ENCODE peak calls at places on chromosomes 13 and 19, in six cellular contexts. One of them, this sample, is unnamed.

GRCh38 chr19:57055956-57056355 is 63.8 kb upstream of the USP29 start:
- DNase-seq in BE2C: no peak
- DNase-seq in pancreas: no peak
- DNase-seq in tibial artery: no peak
- DNase-seq in heart right ventricle: no peak
- DNase-seq in cardiac muscle cell: no peak
- DNase-seq in this sample: no peak

GRCh38 chr13:50684366-50684765 is 159.1 kb downstream of the DLEU7 start:
- DNase-seq in BE2C: no peak
- DNase-seq in cardiac muscle cell: no peak
- DNase-seq in pancreas: no peak
- DNase-seq in tibial artery: no peak
- DNase-seq in heart right ventricle: peak
- DNase-seq in this sample: no peak

GRCh38 chr19:41934849-41935374 is 6.7 kb upstream of the ERFL start:
- DNase-seq in cardiac muscle cell: peak
- DNase-seq in heart right ventricle: peak
- DNase-seq in BE2C: peak
- DNase-seq in pancreas: no peak
- DNase-seq in tibial artery: no peak
- DNase-seq in this sample: peak

GRCh38 chr13:90498096-90498495 is 849.4 kb upstream of the MIR17HG start:
- DNase-seq in tibial artery: no peak
- DNase-seq in pancreas: no peak
- DNase-seq in cardiac muscle cell: no peak
- DNase-seq in heart right ventricle: no peak
- DNase-seq in BE2C: no peak
- DNase-seq in this sample: no peak

GRCh38 chr13:91238036-91238435 is 109.5 kb upstream of the MIR17HG start:
- DNase-seq in BE2C: no peak
- DNase-seq in tibial artery: no peak
- DNase-seq in heart right ventricle: no peak
- DNase-seq in cardiac muscle cell: no peak
- DNase-seq in pancreas: no peak
- DNase-seq in this sample: no peak

GRCh38 chr19:18543814-18544475 is 572 bp upstream of the FKBP8 start:
- DNase-seq in tibial artery: no peak
- DNase-seq in heart right ventricle: peak
- DNase-seq in cardiac muscle cell: peak
- DNase-seq in pancreas: no peak
- DNase-seq in BE2C: peak
- DNase-seq in this sample: peak

GRCh38 chr13:46321494-46322225 is 65.4 kb downstream of the RUBCNL start:
- DNase-seq in heart right ventricle: peak
- DNase-seq in pancreas: no peak
- DNase-seq in cardiac muscle cell: peak
- DNase-seq in BE2C: peak
- DNase-seq in tibial artery: no peak
- DNase-seq in this sample: no peak

GRCh38 chr19:41537789-41538188 is 38.2 kb upstream of the CEACAM21 start:
- DNase-seq in cardiac muscle cell: no peak
- DNase-seq in pancreas: no peak
- DNase-seq in tibial artery: no peak
- DNase-seq in heart right ventricle: no peak
- DNase-seq in BE2C: no peak
- DNase-seq in this sample: no peak

GRCh38 chr19:7705387-7706187 is 3.7 kb upstream of the FCER2 start:
- DNase-seq in tibial artery: peak
- DNase-seq in BE2C: no peak
- DNase-seq in heart right ventricle: peak
- DNase-seq in cardiac muscle cell: no peak
- DNase-seq in pancreas: no peak
- DNase-seq in this sample: no peak

GRCh38 chr13:29507356-29507755 is 88.1 kb downstream of the SLC7A1 start:
- DNase-seq in BE2C: peak
- DNase-seq in pancreas: no peak
- DNase-seq in tibial artery: no peak
- DNase-seq in heart right ventricle: no peak
- DNase-seq in cardiac muscle cell: no peak
- DNase-seq in this sample: no peak

GRCh38 chr19:17829855-17830566 is 8.7 kb upstream of the INSL3 start:
- DNase-seq in cardiac muscle cell: peak
- DNase-seq in BE2C: peak
- DNase-seq in heart right ventricle: no peak
- DNase-seq in pancreas: no peak
- DNase-seq in tibial artery: no peak
- DNase-seq in this sample: peak

GRCh38 chr19:31627824-31628223 is 278.6 kb upstream of the TSHZ3 start:
- DNase-seq in heart right ventricle: no peak
- DNase-seq in tibial artery: no peak
- DNase-seq in pancreas: no peak
- DNase-seq in cardiac muscle cell: no peak
- DNase-seq in BE2C: no peak
- DNase-seq in this sample: no peak

GRCh38 chr13:53781941-53782340 is 753.3 kb downstream of the OLFM4 start:
- DNase-seq in cardiac muscle cell: peak
- DNase-seq in tibial artery: no peak
- DNase-seq in BE2C: no peak
- DNase-seq in heart right ventricle: no peak
- DNase-seq in pancreas: no peak
- DNase-seq in this sample: no peak

GRCh38 chr19:13428352-13428751 is 77.9 kb downstream of the CACNA1A start:
- DNase-seq in BE2C: peak
- DNase-seq in cardiac muscle cell: peak
- DNase-seq in heart right ventricle: no peak
- DNase-seq in tibial artery: no peak
- DNase-seq in pancreas: no peak
- DNase-seq in this sample: no peak

GRCh38 chr19:34766386-34766785 is 6.6 kb downstream of the ZNF599 start:
- DNase-seq in BE2C: no peak
- DNase-seq in tibial artery: no peak
- DNase-seq in cardiac muscle cell: no peak
- DNase-seq in heart right ventricle: no peak
- DNase-seq in pancreas: no peak
- DNase-seq in this sample: no peak

GRCh38 chr19:55809381-55810058 is 22.3 kb downstream of the NLRP11 start:
- DNase-seq in pancreas: peak
- DNase-seq in heart right ventricle: peak
- DNase-seq in tibial artery: no peak
- DNase-seq in cardiac muscle cell: no peak
- DNase-seq in BE2C: peak
- DNase-seq in this sample: peak

GRCh38 chr19:34189199-34189916 is 17.1 kb downstream of the LSM14A start:
- DNase-seq in cardiac muscle cell: no peak
- DNase-seq in pancreas: no peak
- DNase-seq in heart right ventricle: no peak
- DNase-seq in tibial artery: no peak
- DNase-seq in BE2C: no peak
- DNase-seq in this sample: no peak

GRCh38 chr13:33610471-33611015 is 207.4 kb upstream of the RFC3 start:
- DNase-seq in pancreas: peak
- DNase-seq in cardiac muscle cell: no peak
- DNase-seq in heart right ventricle: peak
- DNase-seq in BE2C: peak
- DNase-seq in tibial artery: peak
- DNase-seq in this sample: peak

GRCh38 chr19:262125-262524 is 29.1 kb downstream of the PLPP2 start:
- DNase-seq in BE2C: no peak
- DNase-seq in cardiac muscle cell: no peak
- DNase-seq in heart right ventricle: no peak
- DNase-seq in tibial artery: no peak
- DNase-seq in pancreas: no peak
- DNase-seq in this sample: no peak

GRCh38 chr13:26919311-26919710 is 158.7 kb upstream of the GPR12 start:
- DNase-seq in pancreas: no peak
- DNase-seq in cardiac muscle cell: no peak
- DNase-seq in heart right ventricle: no peak
- DNase-seq in BE2C: no peak
- DNase-seq in tibial artery: no peak
- DNase-seq in this sample: no peak

GRCh38 chr13:54198911-54199310 is 1170.3 kb downstream of the OLFM4 start:
- DNase-seq in pancreas: no peak
- DNase-seq in cardiac muscle cell: no peak
- DNase-seq in BE2C: no peak
- DNase-seq in heart right ventricle: no peak
- DNase-seq in tibial artery: no peak
- DNase-seq in this sample: no peak

GRCh38 chr13:43880930-43881329 is 1.2 kb downstream of the LACC1 start:
- DNase-seq in heart right ventricle: no peak
- DNase-seq in BE2C: no peak
- DNase-seq in cardiac muscle cell: no peak
- DNase-seq in tibial artery: no peak
- DNase-seq in pancreas: no peak
- DNase-seq in this sample: no peak

GRCh38 chr19:18939922-18940775 is 868 bp downstream of the HOMER3 start:
- DNase-seq in BE2C: no peak
- DNase-seq in heart right ventricle: peak
- DNase-seq in pancreas: no peak
- DNase-seq in tibial artery: peak
- DNase-seq in cardiac muscle cell: peak
- DNase-seq in this sample: peak

DNA sequence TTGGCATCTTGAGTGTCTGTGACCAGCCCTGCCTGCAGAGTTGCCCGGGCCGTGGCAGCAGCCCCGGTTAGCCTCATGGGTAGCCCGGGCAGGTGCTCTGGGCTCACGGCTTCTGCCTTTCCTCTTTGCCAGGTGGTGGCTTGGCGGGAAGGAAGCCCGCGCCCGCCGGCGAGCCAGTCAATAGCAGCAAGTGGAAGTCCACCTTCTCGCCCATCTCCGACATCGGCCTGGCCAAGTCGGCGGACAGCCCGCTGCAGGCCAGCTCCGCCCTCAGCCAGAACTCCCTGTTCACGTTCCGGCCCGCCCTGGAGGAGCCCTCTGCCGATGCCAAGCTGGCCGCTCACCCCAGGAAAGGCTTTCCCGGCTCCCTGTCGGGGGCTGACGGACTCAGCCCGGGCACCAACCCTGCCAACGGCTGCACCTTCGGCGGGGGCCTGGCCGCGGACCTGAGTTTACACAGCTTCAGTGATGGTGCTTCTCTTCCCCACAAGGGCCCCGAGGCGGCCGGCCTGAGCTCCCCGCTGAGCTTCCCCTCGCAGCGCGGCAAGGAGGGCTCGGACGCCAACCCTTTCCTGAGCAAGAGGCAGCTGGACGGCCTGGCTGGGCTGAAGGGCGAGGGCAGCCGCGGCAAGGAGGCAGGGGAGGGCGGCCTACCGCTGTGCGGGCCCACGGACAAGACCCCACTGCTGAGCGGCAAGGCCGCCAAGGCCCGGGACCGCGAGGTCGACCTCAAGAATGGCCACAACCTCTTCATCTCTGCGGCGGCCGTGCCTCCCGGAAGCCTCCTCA is 9.9 kb downstream of the PLEKHJ1 start:
- DNase-seq in BE2C: no peak
- DNase-seq in cardiac muscle cell: no peak
- DNase-seq in pancreas: no peak
- DNase-seq in heart right ventricle: no peak
- DNase-seq in tibial artery: no peak
- DNase-seq in this sample: no peak
- TF ChIP-seq CTCF in BE2C: no peak
- TF ChIP-seq CTCF in cardiac muscle cell: no peak
- TF ChIP-seq CTCF in pancreas: no peak
- TF ChIP-seq CTCF in heart right ventricle: no peak
- TF ChIP-seq CTCF in tibial artery: no peak
- TF ChIP-seq CTCF in this sample: no peak

DNA sequence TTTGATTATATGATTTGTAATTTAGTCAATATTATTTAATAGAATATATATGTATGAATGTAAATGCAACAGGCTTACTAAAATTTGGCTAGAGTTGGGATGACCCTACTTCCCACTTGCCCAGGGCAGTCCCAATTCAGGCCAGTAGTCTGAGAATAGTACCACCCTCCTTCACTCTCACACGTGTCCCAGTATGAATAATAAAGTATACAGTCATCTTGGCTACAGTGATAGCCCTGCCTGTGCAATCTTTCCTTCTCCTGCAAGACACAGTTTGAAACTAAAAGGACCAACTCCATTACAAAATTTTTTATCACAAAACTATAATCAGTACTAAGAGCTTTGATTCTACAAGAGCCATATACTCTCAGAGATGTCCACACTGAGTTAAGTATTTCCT is 76.2 kb downstream of the SACS start:
- DNase-seq in cardiac muscle cell: no peak
- DNase-seq in pancreas: no peak
- DNase-seq in BE2C: no peak
- DNase-seq in tibial artery: no peak
- DNase-seq in heart right ventricle: no peak
- DNase-seq in this sample: no peak
- TF ChIP-seq CTCF in cardiac muscle cell: no peak
- TF ChIP-seq CTCF in pancreas: no peak
- TF ChIP-seq CTCF in BE2C: no peak
- TF ChIP-seq CTCF in tibial artery: no peak
- TF ChIP-seq CTCF in heart right ventricle: no peak
- TF ChIP-seq CTCF in this sample: no peak

DNA sequence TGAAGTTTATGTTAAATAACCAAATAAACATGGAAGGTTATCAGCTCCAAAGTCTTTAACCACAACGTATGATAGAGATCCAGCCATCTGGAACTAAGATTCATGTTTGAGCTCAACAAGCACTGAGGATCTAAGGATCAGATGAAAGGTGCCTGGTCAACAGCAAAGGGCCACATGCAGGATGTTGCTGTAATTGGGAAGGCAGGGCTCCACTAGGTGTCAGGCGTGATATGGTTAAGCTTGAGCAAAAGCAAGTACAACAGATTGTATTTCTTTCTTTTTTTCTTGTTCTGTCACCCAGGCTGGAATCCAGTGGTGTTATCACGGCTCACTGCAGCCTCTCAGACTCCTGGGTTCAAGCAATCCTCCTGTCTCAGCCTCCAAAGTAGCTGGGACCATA is 12.0 kb downstream of the EBPL start:
- DNase-seq in heart right ventricle: no peak
- DNase-seq in BE2C: no peak
- DNase-seq in cardiac muscle cell: no peak
- DNase-seq in pancreas: no peak
- DNase-seq in tibial artery: no peak
- DNase-seq in this sample: no peak
- TF ChIP-seq CTCF in heart right ventricle: peak
- TF ChIP-seq CTCF in BE2C: no peak
- TF ChIP-seq CTCF in cardiac muscle cell: peak
- TF ChIP-seq CTCF in pancreas: no peak
- TF ChIP-seq CTCF in tibial artery: no peak
- TF ChIP-seq CTCF in this sample: no peak

DNA sequence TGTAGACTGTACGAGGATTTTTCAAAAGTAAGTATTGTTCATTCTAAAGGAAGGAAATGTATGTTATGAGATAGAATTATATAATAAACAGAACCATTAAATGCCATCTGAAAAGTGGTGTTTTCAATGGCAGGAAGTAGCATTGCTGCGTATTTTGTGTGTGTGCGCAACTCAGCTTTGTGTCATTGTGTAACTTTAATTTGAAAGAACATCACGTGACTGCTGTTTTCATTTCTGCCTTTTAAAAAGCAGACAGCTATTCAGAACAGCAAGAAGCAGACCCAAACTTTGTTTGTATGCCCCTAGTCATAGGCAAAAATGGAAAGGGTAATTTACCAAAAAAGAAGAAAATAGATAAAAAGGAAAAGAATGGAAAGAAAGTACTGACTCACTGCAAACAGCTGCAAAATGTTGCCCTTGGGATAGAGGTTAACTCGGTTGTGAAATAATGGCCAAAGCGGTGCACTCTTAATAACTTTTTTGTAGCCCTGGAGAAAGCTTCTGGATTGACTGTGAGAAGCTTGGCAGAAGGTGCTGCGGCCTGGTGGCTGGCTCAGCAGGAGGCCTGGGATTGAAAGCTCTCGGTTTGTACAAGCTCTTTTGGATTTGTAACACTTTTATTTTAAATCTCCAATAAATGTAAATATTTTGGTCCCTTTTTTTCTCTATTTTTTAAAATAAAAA is 97.3 kb downstream of the GGACT start:
- DNase-seq in cardiac muscle cell: no peak
- DNase-seq in tibial artery: no peak
- DNase-seq in pancreas: no peak
- DNase-seq in BE2C: no peak
- DNase-seq in heart right ventricle: peak
- DNase-seq in this sample: peak
- TF ChIP-seq CTCF in cardiac muscle cell: peak
- TF ChIP-seq CTCF in tibial artery: no peak
- TF ChIP-seq CTCF in pancreas: no peak
- TF ChIP-seq CTCF in BE2C: no peak
- TF ChIP-seq CTCF in heart right ventricle: peak
- TF ChIP-seq CTCF in this sample: no peak

This sample was measured in ovary.